ENCODE peak calls at places on chromosomes 11 and 22, in eight cellular contexts. One of them, this sample, is unnamed.
A peak's percentile ranks its signal among the peaks of the same experiment; 100 is the strongest.

GRCh38 chr11:3894128-3894731 is 38.8 kb downstream of the STIM1 start:
- DNase-seq in colonic mucosa: no peak
- DNase-seq in effector CD4-positive, alpha-beta T cell: no peak
- DNase-seq in T-helper 17 cell: no peak
- DNase-seq in Caki2: peak; percentile 74
- DNase-seq in activated CD8-positive, alpha-beta memory T cell treated with anti-CD3 and anti-CD28 coated beads, Interleukin-2, amount 50 U/mL, for 48 hours: no peak
- DNase-seq in posterior cingulate gyrus: no peak
- DNase-seq in H54: no peak
- DNase-seq in this sample: no peak

GRCh38 chr11:12683857-12684256 is 9.6 kb downstream of the TEAD1 start:
- DNase-seq in colonic mucosa: no peak
- DNase-seq in effector CD4-positive, alpha-beta T cell: no peak
- DNase-seq in T-helper 17 cell: no peak
- DNase-seq in Caki2: peak; percentile 46
- DNase-seq in activated CD8-positive, alpha-beta memory T cell treated with anti-CD3 and anti-CD28 coated beads, Interleukin-2, amount 50 U/mL, for 48 hours: no peak
- DNase-seq in posterior cingulate gyrus: no peak
- DNase-seq in H54: no peak
- DNase-seq in this sample: no peak

GRCh38 chr11:12242926-12243325 is 132.5 kb downstream of the MICAL2 start:
- DNase-seq in colonic mucosa: no peak
- DNase-seq in effector CD4-positive, alpha-beta T cell: no peak
- DNase-seq in T-helper 17 cell: no peak
- DNase-seq in Caki2: no peak
- DNase-seq in activated CD8-positive, alpha-beta memory T cell treated with anti-CD3 and anti-CD28 coated beads, Interleukin-2, amount 50 U/mL, for 48 hours: no peak
- DNase-seq in posterior cingulate gyrus: no peak
- DNase-seq in H54: no peak
- DNase-seq in this sample: no peak

GRCh38 chr11:132851247-132851646 is 681.1 kb downstream of the OPCML start:
- DNase-seq in colonic mucosa: no peak
- DNase-seq in effector CD4-positive, alpha-beta T cell: no peak
- DNase-seq in T-helper 17 cell: no peak
- DNase-seq in Caki2: no peak
- DNase-seq in activated CD8-positive, alpha-beta memory T cell treated with anti-CD3 and anti-CD28 coated beads, Interleukin-2, amount 50 U/mL, for 48 hours: no peak
- DNase-seq in posterior cingulate gyrus: no peak
- DNase-seq in H54: no peak
- DNase-seq in this sample: no peak

GRCh38 chr11:65559951-65560537 is 1.9 kb upstream of the LTBP3 start:
- DNase-seq in colonic mucosa: peak; percentile 63
- DNase-seq in effector CD4-positive, alpha-beta T cell: no peak
- DNase-seq in T-helper 17 cell: no peak
- DNase-seq in Caki2: peak; percentile 93
- DNase-seq in activated CD8-positive, alpha-beta memory T cell treated with anti-CD3 and anti-CD28 coated beads, Interleukin-2, amount 50 U/mL, for 48 hours: no peak
- DNase-seq in posterior cingulate gyrus: no peak
- DNase-seq in H54: peak; percentile 90
- DNase-seq in this sample: no peak

GRCh38 chr11:72812604-72812967 is 1.6 kb upstream of the ATG16L2 start:
- DNase-seq in colonic mucosa: no peak
- DNase-seq in effector CD4-positive, alpha-beta T cell: no peak
- DNase-seq in T-helper 17 cell: no peak
- DNase-seq in Caki2: peak; percentile 79
- DNase-seq in activated CD8-positive, alpha-beta memory T cell treated with anti-CD3 and anti-CD28 coated beads, Interleukin-2, amount 50 U/mL, for 48 hours: no peak
- DNase-seq in posterior cingulate gyrus: no peak
- DNase-seq in H54: no peak
- DNase-seq in this sample: no peak

GRCh38 chr11:45021692-45022130 is 71.0 kb upstream of the TP53I11 start:
- DNase-seq in colonic mucosa: peak; percentile 49
- DNase-seq in effector CD4-positive, alpha-beta T cell: no peak
- DNase-seq in T-helper 17 cell: no peak
- DNase-seq in Caki2: no peak
- DNase-seq in activated CD8-positive, alpha-beta memory T cell treated with anti-CD3 and anti-CD28 coated beads, Interleukin-2, amount 50 U/mL, for 48 hours: no peak
- DNase-seq in posterior cingulate gyrus: no peak
- DNase-seq in H54: no peak
- DNase-seq in this sample: no peak

GRCh38 chr11:11265994-11266606 is 87.0 kb downstream of the CSNK2A3 start:
- DNase-seq in colonic mucosa: peak; percentile 62
- DNase-seq in effector CD4-positive, alpha-beta T cell: peak; percentile 31
- DNase-seq in T-helper 17 cell: peak; percentile 33
- DNase-seq in Caki2: no peak
- DNase-seq in activated CD8-positive, alpha-beta memory T cell treated with anti-CD3 and anti-CD28 coated beads, Interleukin-2, amount 50 U/mL, for 48 hours: peak; percentile 88
- DNase-seq in posterior cingulate gyrus: peak; percentile 78
- DNase-seq in H54: peak; percentile 59
- DNase-seq in this sample: no peak

GRCh38 chr11:118652681-118653181 is 26.7 kb downstream of the TREH start:
- DNase-seq in colonic mucosa: no peak
- DNase-seq in effector CD4-positive, alpha-beta T cell: no peak
- DNase-seq in T-helper 17 cell: no peak
- DNase-seq in Caki2: no peak
- DNase-seq in activated CD8-positive, alpha-beta memory T cell treated with anti-CD3 and anti-CD28 coated beads, Interleukin-2, amount 50 U/mL, for 48 hours: no peak
- DNase-seq in posterior cingulate gyrus: peak; percentile 84
- DNase-seq in H54: no peak
- DNase-seq in this sample: peak; percentile 18

GRCh38 chr22:22893891-22894739 is 6.5 kb downstream of the IGLL5 start:
- DNase-seq in colonic mucosa: no peak
- DNase-seq in effector CD4-positive, alpha-beta T cell: no peak
- DNase-seq in T-helper 17 cell: no peak
- DNase-seq in Caki2: no peak
- DNase-seq in activated CD8-positive, alpha-beta memory T cell treated with anti-CD3 and anti-CD28 coated beads, Interleukin-2, amount 50 U/mL, for 48 hours: peak; percentile 45
- DNase-seq in posterior cingulate gyrus: no peak
- DNase-seq in H54: no peak
- DNase-seq in this sample: no peak